ENCODE peak calls at places on chromosomes 2 and 18, in four cellular contexts. One of them, this sample, is unnamed.

GRCh38 chr2:176455865-176456291 is 186.6 kb downstream of the MTX2 start:
- DNase-seq in caudate nucleus: no peak
- DNase-seq in WERI-Rb-1: peak
- DNase-seq in stromal cell of bone marrow: peak
- DNase-seq in this sample: peak

GRCh38 chr2:232981767-232982360 is 31.2 kb downstream of the NGEF start:
- DNase-seq in caudate nucleus: no peak
- DNase-seq in WERI-Rb-1: no peak
- DNase-seq in stromal cell of bone marrow: no peak
- DNase-seq in this sample: no peak

GRCh38 chr2:58428286-58428552 is 187.1 kb upstream of the FANCL start:
- DNase-seq in caudate nucleus: no peak
- DNase-seq in WERI-Rb-1: peak
- DNase-seq in stromal cell of bone marrow: no peak
- DNase-seq in this sample: peak

GRCh38 chr2:12317286-12317685 is 399.4 kb upstream of the TRIB2 start:
- DNase-seq in caudate nucleus: no peak
- DNase-seq in WERI-Rb-1: no peak
- DNase-seq in stromal cell of bone marrow: no peak
- DNase-seq in this sample: no peak

GRCh38 chr2:144996225-144996795 is 476.4 kb upstream of the ZEB2 start:
- DNase-seq in caudate nucleus: no peak
- DNase-seq in WERI-Rb-1: no peak
- DNase-seq in stromal cell of bone marrow: peak
- DNase-seq in this sample: no peak

GRCh38 chr18:49690307-49690706 is 123.0 kb downstream of the ACAA2 start:
- DNase-seq in caudate nucleus: no peak
- DNase-seq in WERI-Rb-1: no peak
- DNase-seq in stromal cell of bone marrow: peak
- DNase-seq in this sample: no peak

GRCh38 chr18:10353791-10354190 is 100.6 kb upstream of the APCDD1 start:
- DNase-seq in caudate nucleus: no peak
- DNase-seq in WERI-Rb-1: no peak
- DNase-seq in stromal cell of bone marrow: no peak
- DNase-seq in this sample: peak

GRCh38 chr2:239475161-239476028 is 74.6 kb upstream of the HDAC4 start:
- DNase-seq in caudate nucleus: no peak
- DNase-seq in WERI-Rb-1: no peak
- DNase-seq in stromal cell of bone marrow: no peak
- DNase-seq in this sample: no peak

GRCh38 chr2:228519561-228519960 is 338.1 kb upstream of the SPHKAP start:
- DNase-seq in caudate nucleus: no peak
- DNase-seq in WERI-Rb-1: no peak
- DNase-seq in stromal cell of bone marrow: no peak
- DNase-seq in this sample: no peak

GRCh38 chr2:149741646-149742045 is 154.1 kb upstream of the MMADHC start:
- DNase-seq in caudate nucleus: no peak
- DNase-seq in WERI-Rb-1: no peak
- DNase-seq in stromal cell of bone marrow: no peak
- DNase-seq in this sample: no peak

GRCh38 chr2:239272626-239273025 is 128.2 kb downstream of the HDAC4 start:
- DNase-seq in caudate nucleus: no peak
- DNase-seq in WERI-Rb-1: no peak
- DNase-seq in stromal cell of bone marrow: no peak
- DNase-seq in this sample: no peak

GRCh38 chr2:186848873-186849578 is at the start of gene ZSWIM2:
- DNase-seq in caudate nucleus: peak
- DNase-seq in WERI-Rb-1: peak
- DNase-seq in stromal cell of bone marrow: peak
- DNase-seq in this sample: peak

GRCh38 chr18:9526458-9526857 is 51.1 kb downstream of the RALBP1 start:
- DNase-seq in caudate nucleus: no peak
- DNase-seq in WERI-Rb-1: no peak
- DNase-seq in stromal cell of bone marrow: no peak
- DNase-seq in this sample: no peak

GRCh38 chr2:8344725-8345124 is 337.1 kb upstream of the ID2 start:
- DNase-seq in caudate nucleus: no peak
- DNase-seq in WERI-Rb-1: no peak
- DNase-seq in stromal cell of bone marrow: no peak
- DNase-seq in this sample: peak

GRCh38 chr2:188333751-188334524 is 42.3 kb downstream of the GULP1 start:
- DNase-seq in caudate nucleus: no peak
- DNase-seq in WERI-Rb-1: peak
- DNase-seq in stromal cell of bone marrow: no peak
- DNase-seq in this sample: peak

GRCh38 chr2:172021955-172022354 is 22.2 kb downstream of the METAP1D start:
- DNase-seq in caudate nucleus: no peak
- DNase-seq in WERI-Rb-1: no peak
- DNase-seq in stromal cell of bone marrow: peak
- DNase-seq in this sample: peak

GRCh38 chr2:147182260-147182659 is 662.6 kb upstream of the ACVR2A start:
- DNase-seq in caudate nucleus: no peak
- DNase-seq in WERI-Rb-1: no peak
- DNase-seq in stromal cell of bone marrow: no peak
- DNase-seq in this sample: no peak

GRCh38 chr18:32661486-32662299 is 111.1 kb downstream of the KLHL14 start:
- DNase-seq in caudate nucleus: no peak
- DNase-seq in WERI-Rb-1: no peak
- DNase-seq in stromal cell of bone marrow: no peak
- DNase-seq in this sample: no peak

GRCh38 chr2:104487381-104487780 is 366.5 kb upstream of the POU3F3 start:
- DNase-seq in caudate nucleus: no peak
- DNase-seq in WERI-Rb-1: no peak
- DNase-seq in stromal cell of bone marrow: no peak
- DNase-seq in this sample: no peak

GRCh38 chr2:434625-435024 is 146.7 kb upstream of the ALKAL2 start:
- DNase-seq in caudate nucleus: no peak
- DNase-seq in WERI-Rb-1: no peak
- DNase-seq in stromal cell of bone marrow: no peak
- DNase-seq in this sample: no peak

GRCh38 chr2:216014986-216015385 is 1.6 kb upstream of the MREG start:
- DNase-seq in caudate nucleus: no peak
- DNase-seq in WERI-Rb-1: no peak
- DNase-seq in stromal cell of bone marrow: no peak
- DNase-seq in this sample: no peak

GRCh38 chr18:22731398-22731797 is 201.7 kb upstream of the RBBP8 start:
- DNase-seq in caudate nucleus: no peak
- DNase-seq in WERI-Rb-1: no peak
- DNase-seq in stromal cell of bone marrow: no peak
- DNase-seq in this sample: no peak

GRCh38 chr2:64685430-64685829 is 31.7 kb upstream of the SERTAD2 start:
- DNase-seq in caudate nucleus: no peak
- DNase-seq in WERI-Rb-1: no peak
- DNase-seq in stromal cell of bone marrow: no peak
- DNase-seq in this sample: no peak

GRCh38 chr2:240509667-240510512 is 47.9 kb downstream of the ANKMY1 start:
- DNase-seq in caudate nucleus: no peak
- DNase-seq in WERI-Rb-1: no peak
- DNase-seq in stromal cell of bone marrow: no peak
- DNase-seq in this sample: no peak

GRCh38 chr18:136433-136832 is 21.9 kb upstream of the USP14 start:
- DNase-seq in caudate nucleus: no peak
- DNase-seq in WERI-Rb-1: no peak
- DNase-seq in stromal cell of bone marrow: no peak
- DNase-seq in this sample: peak

GRCh38 chr2:99819766-99820165 is 322.6 kb downstream of the AFF3 start:
- DNase-seq in caudate nucleus: no peak
- DNase-seq in WERI-Rb-1: peak
- DNase-seq in stromal cell of bone marrow: no peak
- DNase-seq in this sample: peak

GRCh38 chr2:10012963-10013461 is 30.3 kb upstream of the KLF11 start:
- DNase-seq in caudate nucleus: no peak
- DNase-seq in WERI-Rb-1: no peak
- DNase-seq in stromal cell of bone marrow: no peak
- DNase-seq in this sample: peak

GRCh38 chr2:171550613-171551012 is 28.3 kb downstream of the CYBRD1 start:
- DNase-seq in caudate nucleus: no peak
- DNase-seq in WERI-Rb-1: no peak
- DNase-seq in stromal cell of bone marrow: no peak
- DNase-seq in this sample: no peak

GRCh38 chr2:200786826-200787225 is 24.9 kb upstream of the BZW1 start:
- DNase-seq in caudate nucleus: no peak
- DNase-seq in WERI-Rb-1: no peak
- DNase-seq in stromal cell of bone marrow: peak
- DNase-seq in this sample: no peak

GRCh38 chr18:24270937-24271380 is 126.7 kb downstream of the OSBPL1A start:
- DNase-seq in caudate nucleus: no peak
- DNase-seq in WERI-Rb-1: no peak
- DNase-seq in stromal cell of bone marrow: peak
- DNase-seq in this sample: peak

GRCh38 chr18:79542876-79543750 is 136.5 kb upstream of the CTDP1 start:
- DNase-seq in caudate nucleus: no peak
- DNase-seq in WERI-Rb-1: no peak
- DNase-seq in stromal cell of bone marrow: no peak
- DNase-seq in this sample: no peak

GRCh38 chr2:54741250-54741649 is 17.8 kb downstream of the EML6 start:
- DNase-seq in caudate nucleus: no peak
- DNase-seq in WERI-Rb-1: no peak
- DNase-seq in stromal cell of bone marrow: peak
- DNase-seq in this sample: no peak

GRCh38 chr2:65660340-65660739 is 227.9 kb upstream of the SPRED2 start:
- DNase-seq in caudate nucleus: no peak
- DNase-seq in WERI-Rb-1: no peak
- DNase-seq in stromal cell of bone marrow: no peak
- DNase-seq in this sample: no peak

GRCh38 chr18:68916734-68917133 is 118.9 kb downstream of the CCDC102B start:
- DNase-seq in caudate nucleus: no peak
- DNase-seq in WERI-Rb-1: no peak
- DNase-seq in stromal cell of bone marrow: no peak
- DNase-seq in this sample: no peak

GRCh38 chr2:74576830-74577229 is 22.3 kb downstream of the DOK1 start:
- DNase-seq in caudate nucleus: no peak
- DNase-seq in WERI-Rb-1: no peak
- DNase-seq in stromal cell of bone marrow: peak
- DNase-seq in this sample: no peak